ENCODE peak calls at places on chromosome 19, in nine cellular contexts. C is T-helper 1 cell; T is AG08395; M is stimulated activated effector memory CD8-positive, alpha-beta T cell treated with anti-CD3 and anti-CD28 coated beads, Interleukin-12 subunit alpha, Interleukin-12 subunit beta, amount 100 ng/mL, for 72 hours; P is H4; A is ELR; V is GM13976; J is SW 1271; R is Karpas-422. D is an unnamed sample.

GRCh38 chr19:1379126-1379905 is 4.4 kb upstream of the NDUFS7 start:
- DNase-seq in R (no peak), P (no peak), T (no peak), M (no peak), J (no peak), A (no peak), V (no peak), C (no peak), D (no peak)

GRCh38 chr19:18514800-18515682 is 6.8 kb downstream of the ELL start:
- DNase-seq in A (peak; percentile 62), P (no peak), T (no peak), C (no peak), J (no peak), V (no peak), M (no peak), R (no peak), D (peak; percentile 45)

GRCh38 chr19:35090795-35091214 is 24.8 kb upstream of the FXYD3 start:
- DNase-seq in A (no peak), M (no peak), C (no peak), T (no peak), J (no peak), P (no peak), R (no peak), V (no peak), D (no peak)

GRCh38 chr19:17209126-17210036 is 5.8 kb upstream of the USE1 start:
- DNase-seq in R (peak; percentile 98), J (peak; percentile 18), T (peak; percentile 45), V (peak; percentile 83), P (no peak), A (peak; percentile 78), M (no peak), C (no peak), D (no peak)

GRCh38 chr19:35518313-35518712 is 4.9 kb upstream of the DMKN start:
- DNase-seq in V (no peak), T (peak; percentile 93), P (peak; percentile 89), A (peak; percentile 94), J (peak; percentile 37), R (no peak), C (no peak), M (no peak), D (peak; percentile 94)

GRCh38 chr19:8580710-8581281 is 3.6 kb upstream of the MYO1F start:
- DNase-seq in J (peak; percentile 64), V (peak; percentile 87), R (peak; percentile 91), C (peak; percentile 69), P (peak; percentile 86), T (peak; percentile 81), M (peak; percentile 93), A (peak; percentile 79), D (peak; percentile 75)

GRCh38 chr19:7919681-7920519 is at the start of gene SNAPC2:
- DNase-seq in R (peak; percentile 96), V (peak; percentile 93), J (peak; percentile 90), P (peak; percentile 94), C (peak; percentile 92), T (peak; percentile 94), M (peak; percentile 96), A (peak; percentile 94), D (peak; percentile 94)

GRCh38 chr19:18588611-18589379 is at the start of gene REX1BD:
- DNase-seq in C (peak; percentile 74), J (peak; percentile 70), R (peak; percentile 97), P (peak; percentile 81), A (peak; percentile 81), M (peak; percentile 83), V (peak; percentile 89), T (peak; percentile 84), D (peak; percentile 83)

GRCh38 chr19:2887391-2887914 is 13.3 kb upstream of the ZNF57 start:
- DNase-seq in P (peak; percentile 59), C (no peak), R (peak; percentile 80), V (peak; percentile 78), T (peak; percentile 72), M (no peak), J (peak; percentile 72), A (peak; percentile 73), D (peak; percentile 72)

GRCh38 chr19:468587-469256 is 7.9 kb upstream of the SHC2 start:
- DNase-seq in R (no peak), M (no peak), V (no peak), C (no peak), T (no peak), P (no peak), J (no peak), A (no peak), D (no peak)

GRCh38 chr19:15379996-15380647 is 535 bp upstream of the AKAP8 start:
- DNase-seq in V (peak; percentile 72), J (peak; percentile 64), A (peak; percentile 58), P (peak; percentile 85), C (no peak), T (peak; percentile 21), M (no peak), R (no peak), D (no peak)

GRCh38 chr19:49559928-49560327 is 20.4 kb downstream of the NOSIP start:
- DNase-seq in A (no peak), J (no peak), R (no peak), P (no peak), M (no peak), V (no peak), C (no peak), T (no peak), D (no peak)

GRCh38 chr19:3201072-3201700 is 15.5 kb downstream of the NCLN start:
- DNase-seq in V (no peak), A (no peak), J (no peak), P (no peak), C (no peak), R (no peak), M (no peak), T (no peak), D (no peak)

GRCh38 chr19:48480476-48481190 is 11.5 kb downstream of the CYTH2 start:
- DNase-seq in V (peak; percentile 63), P (no peak), C (peak; percentile 33), R (no peak), M (peak; percentile 49), J (no peak), T (peak; percentile 41), A (peak; percentile 33), D (peak; percentile 56)

GRCh38 chr19:16435238-16435911 is 36.4 kb downstream of the EPS15L1 start:
- DNase-seq in J (peak; percentile 29), T (peak; percentile 98), M (no peak), P (peak; percentile 76), V (no peak), A (peak; percentile 95), R (no peak), C (no peak), D (peak; percentile 94)

GRCh38 chr19:16896098-16896912 is 7.5 kb downstream of the F2RL3 start:
- DNase-seq in A (no peak), T (no peak), P (no peak), C (no peak), R (no peak), V (no peak), M (peak; percentile 19), J (no peak), D (no peak)